ENCODE peak calls at places on chromosome 22, in four cellular contexts. C is GM12878, D is K562, F is HepG2. M is an unnamed sample.

GRCh38 chr22:17116931-17117330 is 4.2 kb downstream of the TMEM121B start:
- DNase-seq in C (no peak), F (no peak), D (no peak), M (no peak)

GRCh38 chr22:50218153-50218995 is 17.6 kb downstream of the SELENOO start:
- DNase-seq in C (no peak), F (no peak), D (no peak), M (no peak)

GRCh38 chr22:26047920-26048319 is 121.3 kb upstream of the SEZ6L start:
- DNase-seq in C (no peak), F (no peak), D (no peak), M (no peak)

GRCh38 chr22:25282671-25283561 is 63.5 kb downstream of the CRYBB2 start:
- DNase-seq in C (no peak), D (no peak), F (no peak), M (peak; percentile 30)

GRCh38 chr22:47188337-47189055 is 426.0 kb downstream of the TBC1D22A start:
- DNase-seq in C (no peak), F (no peak), D (no peak), M (no peak)

GRCh38 chr22:20141186-20142077 is 9.4 kb downstream of the CCDC188 start:
- DNase-seq in C (no peak), D (no peak), F (no peak), M (no peak)

GRCh38 chr22:20582520-20583361 is 75.3 kb downstream of the MED15 start:
- DNase-seq in F (no peak), D (no peak), C (no peak), M (no peak)

GRCh38 chr22:49577168-49578060 is 250.3 kb downstream of the BRD1 start:
- DNase-seq in F (no peak), D (no peak), C (no peak), M (no peak)

GRCh38 chr22:44847380-44847779 is 95.0 kb downstream of the ARHGAP8 start:
- DNase-seq in D (no peak), C (no peak), F (no peak), M (no peak)

GRCh38 chr22:40128989-40129388 is 48.7 kb upstream of the TNRC6B start:
- DNase-seq in F (no peak), C (no peak), D (no peak), M (no peak)

GRCh38 chr22:32202539-32203180 is 2.2 kb downstream of the RFPL2 start:
- DNase-seq in C (no peak), D (peak; percentile 23), F (peak; percentile 68), M (peak; percentile 63)

GRCh38 chr22:44336962-44337657 is 24.4 kb upstream of the SHISAL1 start:
- DNase-seq in F (no peak), D (no peak), C (no peak), M (no peak)

GRCh38 chr22:49881856-49882255 is 28.2 kb downstream of the ZBED4 start:
- DNase-seq in D (no peak), C (peak; percentile 36), F (no peak), M (no peak)

GRCh38 chr22:43923191-43923590 is 414 bp upstream of the PNPLA3 start:
- DNase-seq in D (no peak), C (no peak), F (no peak), M (no peak)

GRCh38 chr22:39311592-39312400 is 7.6 kb downstream of the RPL3 start:
- DNase-seq in C (no peak), F (no peak), D (peak; percentile 36), M (no peak)

GRCh38 chr22:39234157-39234793 is 10.5 kb downstream of the PDGFB start:
- DNase-seq in D (no peak), C (no peak), F (no peak), M (no peak)

GRCh38 chr22:39448205-39449054 is 8.4 kb upstream of the MGAT3 start:
- DNase-seq in C (no peak), F (no peak), D (no peak), M (no peak)

GRCh38 chr22:19850482-19851109 is 4.1 kb downstream of the GNB1L start:
- DNase-seq in D (no peak), C (no peak), F (no peak), M (no peak)

GRCh38 chr22:24495365-24495675 is 188 bp downstream of the UPB1 start:
- DNase-seq in F (no peak), C (no peak), D (no peak), M (no peak)

GRCh38 chr22:46929046-46929688 is 166.7 kb downstream of the TBC1D22A start:
- DNase-seq in C (no peak), F (no peak), D (no peak), M (no peak)

GRCh38 chr22:48827228-48827810 is 1000.4 kb downstream of the BRD1 start:
- DNase-seq in F (no peak), C (no peak), D (no peak), M (no peak)

GRCh38 chr22:26634189-26634588 is 12.4 kb downstream of the CRYBA4 start:
- DNase-seq in D (no peak), F (no peak), C (no peak), M (no peak)

GRCh38 chr22:39174498-39175120 is 22.1 kb upstream of the CBX7 start:
- DNase-seq in D (no peak), C (no peak), F (peak; percentile 93), M (peak; percentile 99)

GRCh38 chr22:39718206-39718605 is 147.7 kb downstream of the CACNA1I start:
- DNase-seq in D (no peak), F (no peak), C (no peak), M (no peak)

GRCh38 chr22:25898707-25899365 is 156.8 kb downstream of the MYO18B start:
- DNase-seq in C (no peak), F (peak; percentile 9), D (peak; percentile 10), M (peak; percentile 37)

GRCh38 chr22:26418620-26419019 is 10.4 kb upstream of the ASPHD2 start:
- DNase-seq in C (no peak), D (no peak), F (no peak), M (no peak)

GRCh38 chr22:45499746-45500145 is 2.9 kb upstream of the FBLN1 start:
- DNase-seq in C (no peak), F (no peak), D (no peak), M (no peak)

GRCh38 chr22:48178536-48178935 is 1416.1 kb downstream of the TBC1D22A start:
- DNase-seq in D (no peak), F (no peak), C (no peak), M (no peak)

GRCh38 chr22:17283423-17283822 is 64.2 kb upstream of the ADA2 start:
- DNase-seq in C (no peak), D (no peak), F (no peak), M (no peak)

GRCh38 chr22:26367402-26368245 is 61.4 kb upstream of the ASPHD2 start:
- DNase-seq in F (peak; percentile 54), C (no peak), D (peak; percentile 50), M (peak; percentile 74)

GRCh38 chr22:44723801-44724200 is 21.8 kb downstream of the PRR5 start:
- DNase-seq in F (peak; percentile 34), D (peak; percentile 79), C (peak; percentile 21), M (no peak)

GRCh38 chr22:49954354-49954753 is 6.2 kb upstream of the PIM3 start:
- DNase-seq in D (no peak), F (no peak), C (no peak), M (no peak)

GRCh38 chr22:45774016-45774670 is 102.5 kb downstream of the ATXN10 start:
- DNase-seq in F (no peak), C (no peak), D (no peak), M (no peak)

GRCh38 chr22:43168416-43169309 is 17.3 kb downstream of the TSPO start:
- DNase-seq in C (no peak), F (no peak), D (no peak), M (no peak)

GRCh38 chr22:43420991-43421665 is 9.3 kb downstream of the MPPED1 start:
- DNase-seq in F (no peak), C (no peak), D (no peak), M (no peak)

GRCh38 chr22:44133901-44134511 is 46.7 kb upstream of the PARVG start:
- DNase-seq in D (no peak), C (no peak), F (no peak), M (no peak)

DNA sequence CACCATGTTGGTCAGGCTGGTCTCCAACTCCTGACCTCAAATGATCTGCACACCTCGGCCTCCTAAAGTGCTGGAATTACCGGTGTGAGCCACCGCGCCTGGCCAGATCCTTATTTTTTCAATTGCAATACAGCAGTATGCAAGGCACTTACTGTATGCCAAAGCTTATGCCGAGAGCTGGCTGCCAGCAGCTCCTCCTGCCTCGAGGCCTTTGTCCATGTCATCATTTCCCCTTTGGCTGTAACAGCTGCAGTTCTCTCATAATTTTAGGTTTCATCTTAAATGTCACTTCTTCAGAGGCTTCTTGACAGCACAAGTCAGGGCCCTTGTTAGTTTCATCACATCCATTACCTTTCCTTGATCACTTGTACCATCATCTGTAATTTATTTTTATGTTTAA is 1.5 kb upstream of the SREBF2 start:
- DNase-seq in D (no peak), C (no peak), F (no peak), M (no peak)
- TF ChIP-seq CBFB in D (no peak), C (no peak), F (no peak), M (no peak)

DNA sequence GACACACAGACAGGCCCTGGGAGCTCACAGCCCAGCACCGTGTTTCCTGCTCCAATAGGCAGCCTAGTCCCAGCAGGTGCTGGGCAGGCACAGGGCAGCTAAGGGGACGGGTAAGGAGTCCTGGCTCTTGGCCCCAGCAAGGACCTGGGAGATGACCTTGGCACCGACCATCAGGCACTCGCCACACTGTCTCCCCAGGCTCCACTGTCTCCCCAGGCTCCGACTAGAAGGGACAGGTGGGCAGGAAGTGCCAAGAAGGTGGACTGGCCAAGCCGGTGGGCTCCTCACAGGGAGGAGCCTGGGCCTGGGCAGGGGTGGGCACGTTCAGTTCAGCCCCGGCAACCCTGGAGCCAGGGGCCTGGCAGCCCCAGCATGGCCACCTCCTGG is 193.9 kb downstream of the IGLL1 start:
- DNase-seq in F (no peak), D (no peak), C (no peak), M (no peak)
- TF ChIP-seq CTCF in F (no peak), D (no peak), C (no peak), M (no peak)

GRCh38 chr22:28893810-28894209 is 10.4 kb downstream of the ZNRF3 start:
- DNase-seq in C (no peak), D (no peak), F (no peak), M (no peak)

GRCh38 chr22:28894793-28895192 is 11.4 kb downstream of the ZNRF3 start:
- DNase-seq in F (no peak), D (no peak), C (no peak), M (no peak)

GRCh38 chr22:28896611-28897010 is 13.2 kb downstream of the ZNRF3 start:
- DNase-seq in C (no peak), F (no peak), D (no peak), M (no peak)

GRCh38 chr22:28892175-28892731 is 8.9 kb downstream of the ZNRF3 start:
- DNase-seq in C (no peak), D (no peak), F (peak; percentile 87), M (no peak)

GRCh38 chr22:28894320-28894719 is 10.9 kb downstream of the ZNRF3 start:
- DNase-seq in D (no peak), F (no peak), C (no peak), M (no peak)
- TF ChIP-seq CBFB in D (no peak), F (no peak), C (no peak), M (no peak)

DNA sequence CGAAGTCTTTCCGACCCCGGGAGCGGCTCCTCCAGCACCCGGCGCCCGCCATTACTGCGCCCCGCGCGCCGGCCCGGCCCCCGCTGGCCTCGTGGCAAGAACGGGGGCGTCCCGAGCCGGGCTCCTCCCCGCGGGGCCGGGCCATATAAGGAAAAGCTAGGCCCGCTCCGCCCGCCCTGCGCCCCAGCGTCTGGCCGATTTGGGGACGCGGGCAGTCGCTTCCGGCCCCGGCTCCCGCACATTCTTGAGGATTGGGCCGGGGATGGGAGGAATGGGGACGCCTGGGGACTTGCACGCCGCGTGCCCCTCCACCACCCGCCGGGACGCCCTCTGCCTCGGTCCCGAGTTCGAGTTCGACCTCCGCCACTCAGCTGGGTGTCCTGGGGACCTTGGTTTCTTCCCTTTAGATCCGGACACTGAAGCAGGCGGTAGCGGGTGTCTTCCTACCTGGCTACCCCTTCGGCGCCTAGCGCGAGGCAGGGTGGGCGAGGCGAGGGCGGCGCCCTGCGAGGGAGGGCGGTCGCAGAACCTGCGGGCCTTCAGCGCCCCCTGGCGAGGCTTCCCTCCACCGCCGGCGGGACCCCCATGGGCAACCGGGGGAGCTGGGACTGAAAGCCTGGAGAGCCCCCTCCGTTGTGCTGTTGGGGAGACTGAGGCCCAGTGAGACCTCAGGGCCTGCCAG is 3.8 kb downstream of the SMTN start:
- DNase-seq in D (peak; percentile 89), C (peak; percentile 43), F (no peak), M (peak; percentile 86)
- TF ChIP-seq CTCF in D (peak; percentile 70), C (peak; percentile 87), F (peak; percentile 21), M (peak; percentile 84)

M was measured in WTC11.